ENCODE peak calls at places on chromosomes 16 and 17, in five cellular contexts. One of them, this sample, is unnamed.

GRCh38 chr17:38575781-38576180 is 30.0 kb downstream of the SRCIN1 start:
- DNase-seq in HepG2: no peak
- DNase-seq in K562: no peak
- DNase-seq in H1: no peak
- DNase-seq in GM12878: no peak
- DNase-seq in this sample: no peak

GRCh38 chr17:10761281-10761680 is 31.5 kb upstream of the TMEM220 start:
- DNase-seq in HepG2: no peak
- DNase-seq in K562: no peak
- DNase-seq in H1: no peak
- DNase-seq in GM12878: no peak
- DNase-seq in this sample: no peak

GRCh38 chr16:38941-39892 is 14.2 kb downstream of the POLR3K start:
- DNase-seq in HepG2: no peak
- DNase-seq in K562: peak; percentile 36
- DNase-seq in H1: no peak
- DNase-seq in GM12878: peak; percentile 79
- DNase-seq in this sample: no peak

GRCh38 chr16:31460582-31461002 is 1.3 kb downstream of the ARMC5 start:
- DNase-seq in HepG2: peak; percentile 54
- DNase-seq in K562: peak; percentile 9
- DNase-seq in H1: no peak
- DNase-seq in GM12878: no peak
- DNase-seq in this sample: peak; percentile 78

GRCh38 chr17:74130841-74131240 is 72.6 kb upstream of the RPL38 start:
- DNase-seq in HepG2: no peak
- DNase-seq in K562: no peak
- DNase-seq in H1: no peak
- DNase-seq in GM12878: no peak
- DNase-seq in this sample: no peak

GRCh38 chr17:75271233-75271954 is 363 bp upstream of the MIF4GD start:
- DNase-seq in HepG2: peak; percentile 58
- DNase-seq in K562: peak; percentile 93
- DNase-seq in H1: peak; percentile 88
- DNase-seq in GM12878: no peak
- DNase-seq in this sample: peak; percentile 84

GRCh38 chr16:17470002-17470870 is 524 bp downstream of the XYLT1 start:
- DNase-seq in HepG2: no peak
- DNase-seq in K562: peak; percentile 37
- DNase-seq in H1: peak; percentile 65
- DNase-seq in GM12878: no peak
- DNase-seq in this sample: no peak

GRCh38 chr16:68839831-68840230 is 3.5 kb upstream of the TANGO6 start:
- DNase-seq in HepG2: no peak
- DNase-seq in K562: no peak
- DNase-seq in H1: no peak
- DNase-seq in GM12878: no peak
- DNase-seq in this sample: no peak

GRCh38 chr17:83030432-83030831 is 49.0 kb upstream of the METRNL start:
- DNase-seq in HepG2: no peak
- DNase-seq in K562: no peak
- DNase-seq in H1: no peak
- DNase-seq in GM12878: no peak
- DNase-seq in this sample: no peak

GRCh38 chr17:5619088-5619740 is 34.9 kb upstream of the NLRP1 start:
- DNase-seq in HepG2: no peak
- DNase-seq in K562: peak; percentile 68
- DNase-seq in H1: no peak
- DNase-seq in GM12878: peak; percentile 37
- DNase-seq in this sample: no peak

GRCh38 chr16:89351645-89352044 is 134.1 kb downstream of the ZNF778 start:
- DNase-seq in HepG2: no peak
- DNase-seq in K562: no peak
- DNase-seq in H1: no peak
- DNase-seq in GM12878: no peak
- DNase-seq in this sample: no peak

GRCh38 chr16:52825882-52826281 is 226.8 kb downstream of the CHD9NB start:
- DNase-seq in HepG2: no peak
- DNase-seq in K562: no peak
- DNase-seq in H1: no peak
- DNase-seq in GM12878: no peak
- DNase-seq in this sample: no peak

GRCh38 chr17:17191346-17191792 is 14.8 kb downstream of the PLD6 start:
- DNase-seq in HepG2: no peak
- DNase-seq in K562: no peak
- DNase-seq in H1: no peak
- DNase-seq in GM12878: no peak
- DNase-seq in this sample: no peak

GRCh38 chr17:78645421-78646295 is 68.5 kb upstream of the DNAH17 start:
- DNase-seq in HepG2: no peak
- DNase-seq in K562: no peak
- DNase-seq in H1: no peak
- DNase-seq in GM12878: peak; percentile 70
- DNase-seq in this sample: peak; percentile 20

GRCh38 chr17:28745052-28745776 is 1.4 kb downstream of the TRAF4 start:
- DNase-seq in HepG2: peak; percentile 90
- DNase-seq in K562: peak; percentile 41
- DNase-seq in H1: peak; percentile 65
- DNase-seq in GM12878: no peak
- DNase-seq in this sample: peak; percentile 75

GRCh38 chr16:49652441-49653175 is 203.3 kb downstream of the ZNF423 start:
- DNase-seq in HepG2: no peak
- DNase-seq in K562: no peak
- DNase-seq in H1: no peak
- DNase-seq in GM12878: no peak
- DNase-seq in this sample: no peak

GRCh38 chr17:31481783-31482081 is 90.3 kb downstream of the RAB11FIP4 start:
- DNase-seq in HepG2: no peak
- DNase-seq in K562: no peak
- DNase-seq in H1: no peak
- DNase-seq in GM12878: no peak
- DNase-seq in this sample: no peak

GRCh38 chr16:86601356-86601755 is 23.0 kb downstream of the FOXL1 start:
- DNase-seq in HepG2: no peak
- DNase-seq in K562: no peak
- DNase-seq in H1: no peak
- DNase-seq in GM12878: no peak
- DNase-seq in this sample: no peak

GRCh38 chr16:86597880-86598606 is 19.7 kb downstream of the FOXL1 start:
- DNase-seq in HepG2: no peak
- DNase-seq in K562: peak; percentile 43
- DNase-seq in H1: no peak
- DNase-seq in GM12878: no peak
- DNase-seq in this sample: no peak

GRCh38 chr16:86597126-86597879 is 19.0 kb downstream of the FOXL1 start:
- DNase-seq in HepG2: no peak
- DNase-seq in K562: no peak
- DNase-seq in H1: no peak
- DNase-seq in GM12878: no peak
- DNase-seq in this sample: no peak

GRCh38 chr16:86595983-86596605 is 17.7 kb downstream of the FOXL1 start:
- DNase-seq in HepG2: no peak
- DNase-seq in K562: no peak
- DNase-seq in H1: no peak
- DNase-seq in GM12878: no peak
- DNase-seq in this sample: no peak

DNA sequence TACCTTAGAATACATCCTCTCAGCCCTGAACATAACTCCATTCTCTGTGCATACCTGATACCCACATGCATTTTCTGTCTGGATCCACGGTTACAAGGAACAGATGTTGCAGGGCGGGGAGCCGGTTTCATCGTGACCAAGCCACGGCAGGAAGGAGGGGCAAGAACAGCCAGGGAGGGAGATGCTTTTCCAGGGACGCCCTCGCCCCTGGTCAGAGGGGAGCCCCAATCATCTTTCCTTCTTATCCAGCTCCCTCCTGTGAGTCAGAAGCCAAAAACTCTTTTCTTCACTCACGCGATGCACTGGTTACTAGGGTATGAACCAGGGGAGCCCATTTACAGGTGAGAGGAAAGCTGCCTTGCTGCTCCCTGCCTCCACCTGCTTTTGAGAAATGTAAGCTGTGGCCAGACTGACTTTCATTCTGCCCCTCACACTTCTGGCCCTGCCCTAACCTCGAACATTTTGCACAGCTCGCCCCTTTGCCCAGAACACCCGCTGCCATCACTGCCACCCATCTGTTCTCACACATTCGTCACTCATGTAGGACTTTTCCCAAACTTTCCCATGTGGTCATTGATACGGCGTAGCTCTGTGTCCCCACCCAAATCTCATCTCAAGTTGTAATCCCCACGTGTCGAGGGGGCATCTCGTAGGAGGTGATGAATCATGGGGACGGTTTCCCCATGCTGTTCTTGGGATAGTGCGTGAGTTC is 20.4 kb downstream of the FOXL1 start:
- DNase-seq in HepG2: no peak
- DNase-seq in K562: no peak
- DNase-seq in H1: no peak
- DNase-seq in GM12878: no peak
- DNase-seq in this sample: no peak
- TF ChIP-seq CREB1 in HepG2: no peak
- TF ChIP-seq CREB1 in K562: no peak
- TF ChIP-seq CREB1 in H1: no peak
- TF ChIP-seq CREB1 in GM12878: no peak
- TF ChIP-seq CREB1 in this sample: no peak

DNA sequence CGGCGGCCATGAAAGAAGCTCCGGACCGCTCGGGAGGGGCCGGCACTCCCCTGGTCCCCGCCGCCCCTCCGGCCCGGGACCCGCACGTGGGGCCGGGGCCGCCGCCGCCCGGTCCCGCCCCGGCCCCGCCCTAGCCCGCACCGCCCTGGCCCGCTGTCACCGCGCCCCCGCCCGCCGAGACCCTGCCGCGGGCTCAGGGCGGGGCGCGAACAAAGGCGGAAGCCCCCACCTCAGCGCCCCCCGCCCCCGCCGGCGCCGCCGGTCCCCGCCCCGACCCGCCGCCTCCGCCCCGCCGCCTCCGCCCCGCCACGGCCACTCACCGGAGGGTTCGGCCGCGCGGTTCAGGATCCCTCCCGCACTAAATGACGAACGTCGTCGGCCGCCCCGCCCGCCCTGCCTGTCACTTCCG is at the start of gene ARHGDIA:
- DNase-seq in HepG2: no peak
- DNase-seq in K562: peak; percentile 94
- DNase-seq in H1: no peak
- DNase-seq in GM12878: no peak
- DNase-seq in this sample: no peak
- TF ChIP-seq POLR2AphosphoS5 in HepG2: no peak
- TF ChIP-seq POLR2AphosphoS5 in K562: no peak
- TF ChIP-seq POLR2AphosphoS5 in H1: no peak
- TF ChIP-seq POLR2AphosphoS5 in GM12878: no peak
- TF ChIP-seq POLR2AphosphoS5 in this sample: no peak

GRCh38 chr17:8056976-8057625 is 18.2 kb downstream of the ALOX15B start:
- DNase-seq in HepG2: peak; percentile 62
- DNase-seq in K562: no peak
- DNase-seq in H1: no peak
- DNase-seq in GM12878: no peak
- DNase-seq in this sample: no peak

GRCh38 chr17:8059131-8059530 is 20.3 kb downstream of the ALOX15B start:
- DNase-seq in HepG2: no peak
- DNase-seq in K562: no peak
- DNase-seq in H1: no peak
- DNase-seq in GM12878: no peak
- DNase-seq in this sample: no peak

GRCh38 chr17:8057691-8058114 is 18.8 kb downstream of the ALOX15B start:
- DNase-seq in HepG2: peak; percentile 75
- DNase-seq in K562: peak; percentile 54
- DNase-seq in H1: peak; percentile 56
- DNase-seq in GM12878: peak; percentile 45
- DNase-seq in this sample: peak; percentile 93

GRCh38 chr17:8055851-8056231 is 17.0 kb downstream of the ALOX15B start:
- DNase-seq in HepG2: no peak
- DNase-seq in K562: no peak
- DNase-seq in H1: no peak
- DNase-seq in GM12878: no peak
- DNase-seq in this sample: no peak

GRCh38 chr17:8056232-8056975 is 17.5 kb downstream of the ALOX15B start:
- DNase-seq in HepG2: peak; percentile 93
- DNase-seq in K562: no peak
- DNase-seq in H1: no peak
- DNase-seq in GM12878: peak; percentile 44
- DNase-seq in this sample: no peak
- TF ChIP-seq CREB1 in HepG2: peak; percentile 78
- TF ChIP-seq CREB1 in K562: no peak
- TF ChIP-seq CREB1 in H1: no peak
- TF ChIP-seq CREB1 in GM12878: no peak
- TF ChIP-seq CREB1 in this sample: no peak

GRCh38 chr16:82895843-82896242 is 269.1 kb downstream of the CDH13 start:
- DNase-seq in HepG2: no peak
- DNase-seq in K562: no peak
- DNase-seq in H1: no peak
- DNase-seq in GM12878: no peak
- DNase-seq in this sample: no peak
- TF ChIP-seq POLR2AphosphoS5 in HepG2: no peak
- TF ChIP-seq POLR2AphosphoS5 in K562: no peak
- TF ChIP-seq POLR2AphosphoS5 in H1: no peak
- TF ChIP-seq POLR2AphosphoS5 in GM12878: no peak
- TF ChIP-seq POLR2AphosphoS5 in this sample: no peak

GRCh38 chr16:80080287-80080851 is 460.4 kb upstream of the DYNLRB2 start:
- DNase-seq in HepG2: no peak
- DNase-seq in K562: no peak
- DNase-seq in H1: no peak
- DNase-seq in GM12878: no peak
- DNase-seq in this sample: no peak

GRCh38 chr16:80084163-80084562 is 456.6 kb upstream of the DYNLRB2 start:
- DNase-seq in HepG2: no peak
- DNase-seq in K562: no peak
- DNase-seq in H1: no peak
- DNase-seq in GM12878: no peak
- DNase-seq in this sample: no peak

GRCh38 chr16:80084614-80085013 is 456.2 kb upstream of the DYNLRB2 start:
- DNase-seq in HepG2: peak; percentile 41
- DNase-seq in K562: peak; percentile 43
- DNase-seq in H1: peak; percentile 56
- DNase-seq in GM12878: no peak
- DNase-seq in this sample: peak; percentile 85

GRCh38 chr16:80081851-80082250 is 458.9 kb upstream of the DYNLRB2 start:
- DNase-seq in HepG2: no peak
- DNase-seq in K562: no peak
- DNase-seq in H1: no peak
- DNase-seq in GM12878: no peak
- DNase-seq in this sample: no peak

GRCh38 chr16:80085606-80086005 is 455.2 kb upstream of the DYNLRB2 start:
- DNase-seq in HepG2: no peak
- DNase-seq in K562: no peak
- DNase-seq in H1: no peak
- DNase-seq in GM12878: no peak
- DNase-seq in this sample: no peak
- TF ChIP-seq CREB1 in HepG2: no peak
- TF ChIP-seq CREB1 in K562: no peak
- TF ChIP-seq CREB1 in H1: no peak
- TF ChIP-seq CREB1 in GM12878: no peak
- TF ChIP-seq CREB1 in this sample: no peak

GRCh38 chr17:2427910-2428309 is 27.1 kb upstream of the MNT start:
- DNase-seq in HepG2: no peak
- DNase-seq in K562: no peak
- DNase-seq in H1: no peak
- DNase-seq in GM12878: no peak
- DNase-seq in this sample: no peak
- TF ChIP-seq POLR2AphosphoS5 in HepG2: no peak
- TF ChIP-seq POLR2AphosphoS5 in K562: no peak
- TF ChIP-seq POLR2AphosphoS5 in H1: no peak
- TF ChIP-seq POLR2AphosphoS5 in GM12878: no peak
- TF ChIP-seq POLR2AphosphoS5 in this sample: no peak

This sample was measured in GM23338.